ENCODE peak calls at places on chromosomes 13 and 19, in seven cellular contexts. I, W, A, N, Y, F and J are unnamed samples.

GRCh38 chr13:79307866-79308298 is 98.2 kb downstream of the RBM26 start:
- DNase-seq in I (peak; percentile 33), W (no peak), A (no peak), N (no peak), Y (peak; percentile 61), F (no peak), J (no peak)

GRCh38 chr13:63299995-63300394 is 1884.3 kb upstream of the PCDH20 start:
- DNase-seq in I (no peak), W (no peak), A (no peak), N (no peak), Y (peak; percentile 49), F (no peak), J (no peak)

GRCh38 chr13:106534844-106535551 is 464 bp downstream of the EFNB2 start:
- DNase-seq in I (peak; percentile 42), W (peak; percentile 76), A (no peak), N (no peak), Y (peak; percentile 16), F (no peak), J (peak; percentile 22)

GRCh38 chr13:90502143-90502542 is 845.3 kb upstream of the MIR17HG start:
- DNase-seq in I (no peak), W (no peak), A (no peak), N (no peak), Y (no peak), F (no peak), J (no peak)

GRCh38 chr19:18183529-18183928 is 9.5 kb upstream of the MPV17L2 start:
- DNase-seq in I (no peak), W (no peak), A (no peak), N (no peak), Y (no peak), F (no peak), J (no peak)

GRCh38 chr19:10551698-10552301 is 8.1 kb downstream of the ATG4D start:
- DNase-seq in I (no peak), W (no peak), A (no peak), N (no peak), Y (no peak), F (peak; percentile 45), J (no peak)

GRCh38 chr13:83773961-83774360 is 108.3 kb downstream of the SLITRK1 start:
- DNase-seq in I (no peak), W (no peak), A (no peak), N (no peak), Y (peak; percentile 17), F (no peak), J (no peak)

GRCh38 chr13:34347784-34348573 is 530.0 kb downstream of the RFC3 start:
- DNase-seq in I (no peak), W (no peak), A (peak; percentile 8), N (no peak), Y (no peak), F (peak; percentile 25), J (no peak)

GRCh38 chr19:49436381-49437017 is 4.8 kb downstream of the SLC17A7 start:
- DNase-seq in I (no peak), W (no peak), A (no peak), N (no peak), Y (no peak), F (no peak), J (no peak)

GRCh38 chr13:62556973-62557372 is 1141.3 kb upstream of the PCDH20 start:
- DNase-seq in I (no peak), W (no peak), A (no peak), N (no peak), Y (peak; percentile 8), F (no peak), J (no peak)

GRCh38 chr19:45403781-45404556 is 900 bp downstream of the PPP1R13L start:
- DNase-seq in I (no peak), W (peak; percentile 87), A (no peak), N (peak; percentile 31), Y (no peak), F (peak; percentile 82), J (peak; percentile 45)

GRCh38 chr13:38044067-38044466 is 174.5 kb upstream of the TRPC4 start:
- DNase-seq in I (no peak), W (no peak), A (no peak), N (no peak), Y (no peak), F (no peak), J (no peak)

GRCh38 chr13:114110091-114110829 is 22.2 kb downstream of the RASA3 start:
- DNase-seq in I (no peak), W (peak; percentile 78), A (no peak), N (peak; percentile 65), Y (no peak), F (no peak), J (peak; percentile 66)

GRCh38 chr19:3282155-3282554 is 57.7 kb downstream of the CELF5 start:
- DNase-seq in I (no peak), W (no peak), A (no peak), N (no peak), Y (no peak), F (no peak), J (no peak)

GRCh38 chr13:77300176-77301141 is 26.4 kb downstream of the MYCBP2 start:
- DNase-seq in I (peak; percentile 63), W (no peak), A (no peak), N (no peak), Y (peak; percentile 86), F (no peak), J (no peak)

GRCh38 chr13:70090036-70090723 is 17.4 kb upstream of the ATXN8OS start:
- DNase-seq in I (no peak), W (no peak), A (no peak), N (no peak), Y (no peak), F (no peak), J (no peak)

GRCh38 chr19:4715529-4716221 is 8.0 kb downstream of the DPP9 start:
- DNase-seq in I (no peak), W (peak; percentile 85), A (no peak), N (no peak), Y (no peak), F (no peak), J (peak; percentile 41)

GRCh38 chr19:4717191-4717965 is 6.3 kb downstream of the DPP9 start:
- DNase-seq in I (peak; percentile 73), W (peak; percentile 82), A (peak; percentile 53), N (no peak), Y (peak; percentile 70), F (peak; percentile 84), J (no peak)

GRCh38 chr19:4719499-4719866 is 4.2 kb downstream of the DPP9 start:
- DNase-seq in I (no peak), W (no peak), A (no peak), N (no peak), Y (no peak), F (no peak), J (no peak)

GRCh38 chr19:4720037-4720700 is 3.5 kb downstream of the DPP9 start:
- DNase-seq in I (no peak), W (no peak), A (no peak), N (no peak), Y (no peak), F (no peak), J (no peak)

GRCh38 chr19:4717966-4718701 is 5.5 kb downstream of the DPP9 start:
- DNase-seq in I (no peak), W (no peak), A (no peak), N (no peak), Y (no peak), F (no peak), J (no peak)
- H3K4me1 ChIP-seq in I (peaks cover 67% of the 10 kb centered on the region), W (peaks cover 53% of the 10 kb centered on the region), A (no peaks in the 10 kb centered on the region), N (peaks cover 20% of the 10 kb centered on the region), Y (peaks cover 15% of the 10 kb centered on the region), F (peaks cover 17% of the 10 kb centered on the region), J (peaks cover 24% of the 10 kb centered on the region)

GRCh38 chr19:31204115-31204514 is 145.1 kb downstream of the TSHZ3 start:
- DNase-seq in I (no peak), W (no peak), A (no peak), N (no peak), Y (no peak), F (no peak), J (no peak)

GRCh38 chr19:31211088-31211487 is 138.1 kb downstream of the TSHZ3 start:
- DNase-seq in I (no peak), W (no peak), A (no peak), N (no peak), Y (no peak), F (no peak), J (no peak)

GRCh38 chr19:31205887-31206518 is 143.2 kb downstream of the TSHZ3 start:
- DNase-seq in I (no peak), W (no peak), A (no peak), N (no peak), Y (no peak), F (no peak), J (no peak)
- H3K27me3 ChIP-seq in I (no peaks in the 10 kb centered on the region), W (no peaks in the 10 kb centered on the region), A (no peaks in the 10 kb centered on the region), N (no peaks in the 10 kb centered on the region), Y (no peaks in the 10 kb centered on the region), F (no peaks in the 10 kb centered on the region), J (no peaks in the 10 kb centered on the region)

GRCh38 chr13:49218493-49219051 is 1.6 kb upstream of the MLNR start:
- DNase-seq in I (no peak), W (no peak), A (no peak), N (no peak), Y (peak; percentile 6), F (no peak), J (no peak)

GRCh38 chr13:49220856-49221614 is 897 bp downstream of the MLNR start:
- DNase-seq in I (no peak), W (peak; percentile 62), A (no peak), N (no peak), Y (peak; percentile 12), F (no peak), J (no peak)

GRCh38 chr13:49217962-49218492 is 2.1 kb upstream of the MLNR start:
- DNase-seq in I (no peak), W (no peak), A (no peak), N (no peak), Y (no peak), F (no peak), J (no peak)

GRCh38 chr13:49219647-49220034 is 497 bp upstream of the MLNR start:
- DNase-seq in I (no peak), W (no peak), A (no peak), N (no peak), Y (no peak), F (no peak), J (no peak)

GRCh38 chr13:49220035-49220855 is at the start of gene MLNR:
- DNase-seq in I (peak; percentile 44), W (peak; percentile 68), A (no peak), N (peak; percentile 19), Y (no peak), F (no peak), J (no peak)
- H3K4me3 ChIP-seq in I (peak within 1 kb of the TSS; percentile 55), W (peak within 1 kb of the TSS; percentile 39), A (peak within 1 kb of the TSS; percentile 56), N (peak within 1 kb of the TSS; percentile 46), Y (peak within 1 kb of the TSS; percentile 45), F (no peak within 1 kb of the TSS), J (peak within 1 kb of the TSS; percentile 41)

DNA sequence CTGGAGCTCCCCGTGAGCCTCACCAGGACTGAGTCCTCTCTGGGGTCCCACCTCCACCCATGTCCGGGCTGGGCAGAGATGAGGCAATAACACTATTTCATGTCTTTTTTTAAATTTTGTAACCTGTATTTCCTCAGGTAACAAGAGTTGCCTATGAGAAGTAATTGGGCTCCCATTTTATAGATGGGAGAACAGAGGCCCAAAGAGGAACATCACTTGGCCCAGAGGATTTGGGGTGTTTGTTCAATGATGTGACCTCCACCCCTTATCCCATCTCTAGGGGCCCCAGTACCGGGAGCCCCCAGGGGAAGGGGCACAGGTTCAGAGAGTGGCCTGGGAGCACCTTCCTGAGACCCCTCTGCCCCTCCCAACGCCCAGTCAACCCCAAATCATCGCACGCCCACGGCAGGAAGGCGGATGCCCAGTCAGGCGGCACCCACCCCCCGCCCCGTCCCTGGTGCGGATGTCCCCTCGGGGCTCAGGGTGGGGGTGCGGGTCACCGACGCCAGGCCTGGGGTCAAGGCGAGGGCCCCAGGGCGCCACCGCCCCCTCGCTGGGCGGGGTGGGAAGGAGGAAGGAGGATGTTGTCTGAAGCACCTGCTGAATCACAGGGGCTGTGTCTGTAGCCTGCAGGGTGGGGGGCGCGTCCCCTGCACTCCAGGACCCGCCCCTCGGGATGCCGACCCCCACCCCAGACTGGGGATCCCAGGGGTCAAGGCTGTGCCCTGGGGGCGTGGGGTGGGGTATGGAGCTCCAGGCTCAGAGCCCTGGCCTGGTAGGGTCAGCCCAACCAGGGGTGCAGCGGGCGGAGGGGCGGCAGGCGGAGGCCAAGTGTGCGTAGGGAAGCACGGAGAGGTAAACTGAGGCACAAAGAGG is 9.0 kb upstream of the CIRBP start:
- DNase-seq in I (no peak), W (peak; percentile 82), A (no peak), N (no peak), Y (no peak), F (peak; percentile 82), J (no peak)
- H3K4me1 ChIP-seq in I (peaks cover 78% of the 10 kb centered on the region), W (peaks cover 71% of the 10 kb centered on the region), A (no peaks in the 10 kb centered on the region), N (peaks cover 75% of the 10 kb centered on the region), Y (peaks cover 47% of the 10 kb centered on the region), F (peaks cover 57% of the 10 kb centered on the region), J (peaks cover 69% of the 10 kb centered on the region)